ENCODE peak calls at places on chromosome 16, in eight cellular contexts. One of them, this sample, is unnamed.

GRCh38 chr16:23670137-23670776 is 8.4 kb upstream of the PLK1 start:
- DNase-seq in posterior vena cava: no peak
- DNase-seq in fibroblast of mammary gland: peak
- DNase-seq in activated T-cell treated with anti-CD3 and anti-CD28 coated beads, Interleukin-2, amount 50 U/mL, for 1 hour: no peak
- DNase-seq in GM10248: peak
- DNase-seq in mucosa of descending colon: no peak
- DNase-seq in CMK: no peak
- DNase-seq in NCI-H460: no peak
- DNase-seq in this sample: no peak

GRCh38 chr16:49776085-49776501 is 79.8 kb downstream of the ZNF423 start:
- DNase-seq in posterior vena cava: no peak
- DNase-seq in fibroblast of mammary gland: no peak
- DNase-seq in activated T-cell treated with anti-CD3 and anti-CD28 coated beads, Interleukin-2, amount 50 U/mL, for 1 hour: no peak
- DNase-seq in GM10248: no peak
- DNase-seq in mucosa of descending colon: no peak
- DNase-seq in CMK: no peak
- DNase-seq in NCI-H460: no peak
- DNase-seq in this sample: no peak

GRCh38 chr16:88835383-88835782 is 21.4 kb downstream of the GALNS start:
- DNase-seq in posterior vena cava: peak
- DNase-seq in fibroblast of mammary gland: peak
- DNase-seq in activated T-cell treated with anti-CD3 and anti-CD28 coated beads, Interleukin-2, amount 50 U/mL, for 1 hour: no peak
- DNase-seq in GM10248: no peak
- DNase-seq in mucosa of descending colon: no peak
- DNase-seq in CMK: no peak
- DNase-seq in NCI-H460: no peak
- DNase-seq in this sample: no peak

GRCh38 chr16:78576941-78577340 is 477.5 kb downstream of the WWOX start:
- DNase-seq in posterior vena cava: no peak
- DNase-seq in fibroblast of mammary gland: peak
- DNase-seq in activated T-cell treated with anti-CD3 and anti-CD28 coated beads, Interleukin-2, amount 50 U/mL, for 1 hour: no peak
- DNase-seq in GM10248: no peak
- DNase-seq in mucosa of descending colon: no peak
- DNase-seq in CMK: no peak
- DNase-seq in NCI-H460: no peak
- DNase-seq in this sample: no peak

GRCh38 chr16:19884611-19885455 is at the start of gene GPRC5B:
- DNase-seq in posterior vena cava: no peak
- DNase-seq in fibroblast of mammary gland: no peak
- DNase-seq in activated T-cell treated with anti-CD3 and anti-CD28 coated beads, Interleukin-2, amount 50 U/mL, for 1 hour: peak
- DNase-seq in GM10248: peak
- DNase-seq in mucosa of descending colon: peak
- DNase-seq in CMK: no peak
- DNase-seq in NCI-H460: peak
- DNase-seq in this sample: peak

GRCh38 chr16:57773680-57774295 is 28.5 kb downstream of the KIFC3 start:
- DNase-seq in posterior vena cava: no peak
- DNase-seq in fibroblast of mammary gland: peak
- DNase-seq in activated T-cell treated with anti-CD3 and anti-CD28 coated beads, Interleukin-2, amount 50 U/mL, for 1 hour: no peak
- DNase-seq in GM10248: no peak
- DNase-seq in mucosa of descending colon: no peak
- DNase-seq in CMK: no peak
- DNase-seq in NCI-H460: no peak
- DNase-seq in this sample: no peak

GRCh38 chr16:47965439-47965838 is 190.4 kb downstream of the ABCC12 start:
- DNase-seq in posterior vena cava: no peak
- DNase-seq in fibroblast of mammary gland: peak
- DNase-seq in activated T-cell treated with anti-CD3 and anti-CD28 coated beads, Interleukin-2, amount 50 U/mL, for 1 hour: no peak
- DNase-seq in GM10248: no peak
- DNase-seq in mucosa of descending colon: no peak
- DNase-seq in CMK: no peak
- DNase-seq in NCI-H460: no peak
- DNase-seq in this sample: no peak

GRCh38 chr16:4691666-4692412 is 1.5 kb upstream of the NUDT16L1 start:
- DNase-seq in posterior vena cava: peak
- DNase-seq in fibroblast of mammary gland: no peak
- DNase-seq in activated T-cell treated with anti-CD3 and anti-CD28 coated beads, Interleukin-2, amount 50 U/mL, for 1 hour: no peak
- DNase-seq in GM10248: no peak
- DNase-seq in mucosa of descending colon: no peak
- DNase-seq in CMK: no peak
- DNase-seq in NCI-H460: no peak
- DNase-seq in this sample: no peak

GRCh38 chr16:15701975-15702970 is 52.2 kb downstream of the NDE1 start:
- DNase-seq in posterior vena cava: no peak
- DNase-seq in fibroblast of mammary gland: peak
- DNase-seq in activated T-cell treated with anti-CD3 and anti-CD28 coated beads, Interleukin-2, amount 50 U/mL, for 1 hour: no peak
- DNase-seq in GM10248: no peak
- DNase-seq in mucosa of descending colon: no peak
- DNase-seq in CMK: no peak
- DNase-seq in NCI-H460: no peak
- DNase-seq in this sample: no peak

GRCh38 chr16:49932449-49932848 is 76.5 kb upstream of the ZNF423 start:
- DNase-seq in posterior vena cava: peak
- DNase-seq in fibroblast of mammary gland: no peak
- DNase-seq in activated T-cell treated with anti-CD3 and anti-CD28 coated beads, Interleukin-2, amount 50 U/mL, for 1 hour: no peak
- DNase-seq in GM10248: no peak
- DNase-seq in mucosa of descending colon: no peak
- DNase-seq in CMK: no peak
- DNase-seq in NCI-H460: no peak
- DNase-seq in this sample: no peak

GRCh38 chr16:9429946-9430345 is 338.5 kb downstream of the HAPSTR1 start:
- DNase-seq in posterior vena cava: no peak
- DNase-seq in fibroblast of mammary gland: no peak
- DNase-seq in activated T-cell treated with anti-CD3 and anti-CD28 coated beads, Interleukin-2, amount 50 U/mL, for 1 hour: no peak
- DNase-seq in GM10248: no peak
- DNase-seq in mucosa of descending colon: no peak
- DNase-seq in CMK: no peak
- DNase-seq in NCI-H460: no peak
- DNase-seq in this sample: no peak

GRCh38 chr16:26770547-26770946 is 296.2 kb upstream of the C16orf82 start:
- DNase-seq in posterior vena cava: no peak
- DNase-seq in fibroblast of mammary gland: no peak
- DNase-seq in activated T-cell treated with anti-CD3 and anti-CD28 coated beads, Interleukin-2, amount 50 U/mL, for 1 hour: no peak
- DNase-seq in GM10248: no peak
- DNase-seq in mucosa of descending colon: no peak
- DNase-seq in CMK: no peak
- DNase-seq in NCI-H460: no peak
- DNase-seq in this sample: no peak

GRCh38 chr16:69890114-69890890 is 60.8 kb upstream of the CLEC18A start:
- DNase-seq in posterior vena cava: peak
- DNase-seq in fibroblast of mammary gland: peak
- DNase-seq in activated T-cell treated with anti-CD3 and anti-CD28 coated beads, Interleukin-2, amount 50 U/mL, for 1 hour: no peak
- DNase-seq in GM10248: no peak
- DNase-seq in mucosa of descending colon: peak
- DNase-seq in CMK: no peak
- DNase-seq in NCI-H460: peak
- DNase-seq in this sample: no peak